ENCODE peak calls at places on chromosomes 7 and 10, in four cellular contexts. Z is Calu3; N is cardiac muscle cell; X is CD4-positive, alpha-beta T cell. C is an unnamed sample.

GRCh38 chr10:124744047-124744687 is at the start of gene FAM53B:
- DNase-seq in X (peak; percentile 84), Z (peak; percentile 82), N (peak; percentile 89), C (peak; percentile 87)

GRCh38 chr7:87580636-87581035 is 20.0 kb downstream of the ABCB1 start:
- DNase-seq in X (no peak), N (no peak), Z (no peak), C (no peak)

GRCh38 chr10:63671317-63671937 is 150.2 kb downstream of the REEP3 start:
- DNase-seq in Z (no peak), N (peak; percentile 81), X (no peak), C (no peak)

GRCh38 chr7:21500117-21500516 is 42.7 kb upstream of the DNAH11 start:
- DNase-seq in N (no peak), Z (no peak), X (no peak), C (no peak)

GRCh38 chr7:47690902-47691558 is 109.1 kb upstream of the TNS3 start:
- DNase-seq in Z (no peak), X (no peak), N (peak; percentile 56), C (no peak)

GRCh38 chr7:91306266-91306665 is 42.0 kb downstream of the FZD1 start:
- DNase-seq in Z (no peak), X (no peak), N (no peak), C (no peak)

GRCh38 chr10:90879062-90879461 is 7.3 kb downstream of the RPP30 start:
- DNase-seq in N (no peak), Z (no peak), X (no peak), C (no peak)

GRCh38 chr7:122902751-122903495 is 16.7 kb upstream of the CADPS2 start:
- DNase-seq in Z (no peak), X (no peak), N (peak; percentile 2), C (no peak)

GRCh38 chr7:45183711-45184210 is 26.2 kb downstream of the RAMP3 start:
- DNase-seq in Z (no peak), N (no peak), X (no peak), C (no peak)

GRCh38 chr10:33935350-33935749 is 600.9 kb upstream of the NRP1 start:
- DNase-seq in Z (no peak), N (no peak), X (no peak), C (no peak)

GRCh38 chr10:43390791-43391190 is 18.2 kb downstream of the HNRNPF start:
- DNase-seq in Z (peak; percentile 46), N (peak; percentile 61), X (peak; percentile 19), C (no peak)

GRCh38 chr7:155979566-155979965 is 167.3 kb upstream of the SHH start:
- DNase-seq in N (no peak), Z (no peak), X (no peak), C (no peak)

GRCh38 chr10:22002531-22003110 is 909 bp downstream of the DNAJC1 start:
- DNase-seq in X (peak; percentile 24), N (peak; percentile 76), Z (peak; percentile 6), C (peak; percentile 24)

GRCh38 chr10:16989826-16990293 is 139.8 kb downstream of the CUBN start:
- DNase-seq in N (no peak), Z (no peak), X (no peak), C (no peak)

DNA sequence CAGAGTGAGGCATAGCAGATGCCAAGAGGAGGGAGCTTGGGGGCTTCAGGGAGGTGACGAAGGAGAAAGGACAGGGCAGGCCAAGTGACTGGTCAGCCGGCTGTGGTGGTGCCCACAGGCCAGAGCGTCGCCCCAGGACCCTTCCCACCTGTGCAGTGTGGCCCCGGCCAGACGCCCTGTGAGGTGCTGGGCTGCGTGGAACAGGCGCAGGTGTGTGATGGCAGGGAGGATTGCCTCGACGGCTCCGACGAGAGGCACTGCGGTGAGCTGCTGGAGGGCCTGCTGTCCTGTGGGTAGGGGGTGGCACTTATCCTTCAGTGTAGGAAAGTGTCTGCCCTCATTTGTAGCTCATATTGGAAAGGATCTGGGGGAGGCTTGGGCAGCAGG is 26.8 kb upstream of the ZNF467 start:
- DNase-seq in X (no peak), Z (no peak), N (no peak), C (no peak)
- TF ChIP-seq CTCF in X (no peak), Z (no peak), N (no peak), C (no peak)

GRCh38 chr10:114083040-114083439 is 39.4 kb downstream of the ADRB1 start:
- DNase-seq in N (no peak), Z (peak; percentile 60), X (no peak), C (no peak)

GRCh38 chr10:114081911-114082583 is 38.4 kb downstream of the ADRB1 start:
- DNase-seq in Z (no peak), N (no peak), X (no peak), C (no peak)

GRCh38 chr10:114087655-114088054 is 44.0 kb downstream of the ADRB1 start:
- DNase-seq in X (no peak), N (no peak), Z (no peak), C (no peak)

GRCh38 chr10:114084225-114084624 is 40.6 kb downstream of the ADRB1 start:
- DNase-seq in X (no peak), N (no peak), Z (no peak), C (no peak)

DNA sequence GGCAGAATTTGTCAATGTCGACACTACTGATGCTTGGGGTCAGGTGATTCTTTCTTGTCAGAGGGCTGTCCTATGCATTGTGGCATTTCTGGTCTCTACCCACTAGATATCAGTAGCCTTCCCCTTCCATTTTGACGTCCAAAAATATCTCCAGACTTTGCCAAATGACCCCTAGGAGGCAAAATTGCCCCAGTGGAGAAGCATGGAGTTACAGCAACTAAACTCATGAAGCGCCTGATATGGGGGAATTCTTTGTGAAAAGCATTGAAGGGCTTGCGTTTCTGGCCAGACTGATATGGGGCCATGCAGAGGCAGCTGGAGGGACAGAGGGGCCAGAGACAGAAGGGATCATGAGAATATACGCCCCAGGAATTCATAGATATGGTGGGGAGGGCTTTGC is 43.6 kb downstream of the ADRB1 start:
- DNase-seq in X (no peak), Z (no peak), N (no peak), C (no peak)
- TF ChIP-seq CTCF in X (no peak), Z (no peak), N (no peak), C (no peak)

DNA sequence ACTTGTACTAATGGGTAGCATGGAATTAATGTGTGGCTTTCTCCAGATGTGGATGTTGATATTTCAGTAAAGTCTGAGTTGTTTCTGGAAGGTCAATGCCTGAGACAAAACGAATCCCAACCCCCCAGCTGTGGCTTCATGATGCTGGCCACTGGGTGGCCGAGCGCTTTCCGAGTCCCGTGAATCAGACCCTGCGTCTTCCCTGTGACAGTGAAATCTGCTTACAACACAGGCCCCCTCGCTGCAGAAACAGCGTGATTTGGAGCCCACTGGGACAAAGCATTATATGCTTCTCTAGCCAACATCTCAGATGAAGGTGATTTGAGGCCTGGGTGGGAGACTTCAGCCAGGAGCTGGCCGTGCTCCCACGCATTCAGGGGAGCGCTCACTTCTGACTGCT is 124.7 kb downstream of the WDR37 start:
- DNase-seq in N (no peak), X (no peak), Z (no peak), C (no peak)
- TF ChIP-seq CTCF in N (no peak), X (no peak), Z (no peak), C (no peak)

GRCh38 chr10:99906470-99906869 is 103.3 kb downstream of the DNMBP start:
- DNase-seq in X (no peak), Z (peak; percentile 67), N (peak; percentile 76), C (no peak)
- TF ChIP-seq CTCF in X (no peak), Z (no peak), N (peak; percentile 34), C (no peak)